ENCODE peak calls at places on chromosomes 13 and 19, in six cellular contexts. M is left ventricle myocardium inferior, C is IMR-90, O is cardiac muscle cell, F is fibroblast of pulmonary artery, L is fibroblast of lung. S is an unnamed sample.

GRCh38 chr13:114194853-114195252 is 15.8 kb downstream of the CFAP97D2 start:
- DNase-seq in F (no peak), L (no peak), C (no peak), M (no peak), O (no peak), S (no peak)

GRCh38 chr13:45082964-45083363 is 37.3 kb upstream of the GTF2F2 start:
- DNase-seq in F (peak), L (peak), M (no peak), O (no peak), C (peak), S (no peak)

GRCh38 chr13:113771709-113772331 is 12.8 kb downstream of the TMEM255B start:
- DNase-seq in F (peak), O (no peak), C (peak), L (peak), M (no peak), S (no peak)

GRCh38 chr13:72104656-72105180 is 237.7 kb upstream of the DACH1 start:
- DNase-seq in L (peak), C (no peak), F (peak), M (no peak), O (no peak), S (no peak)

GRCh38 chr13:74751739-74752138 is 617.5 kb upstream of the KLF12 start:
- DNase-seq in O (no peak), L (no peak), C (no peak), M (no peak), F (no peak), S (no peak)

GRCh38 chr13:29830000-29830399 is 20.4 kb downstream of the UBL3 start:
- DNase-seq in M (no peak), L (no peak), F (no peak), C (no peak), O (no peak), S (no peak)

GRCh38 chr19:13887529-13887928 is 10.6 kb downstream of the NANOS3 start:
- DNase-seq in M (no peak), O (no peak), F (peak), L (no peak), C (peak), S (no peak)

GRCh38 chr19:11404588-11405258 is 14.4 kb downstream of the RGL3 start:
- DNase-seq in O (no peak), M (no peak), F (no peak), C (no peak), L (no peak), S (no peak)

GRCh38 chr13:43238341-43239083 is 215.1 kb downstream of the DNAJC15 start:
- DNase-seq in M (no peak), O (no peak), C (no peak), L (no peak), F (no peak), S (no peak)

GRCh38 chr13:92833071-92833470 is 393.5 kb upstream of the GPC6 start:
- DNase-seq in C (peak), M (no peak), O (no peak), F (peak), L (peak), S (no peak)

GRCh38 chr13:105598551-105598950 is 936.9 kb downstream of the EFNB2 start:
- DNase-seq in O (no peak), L (peak), M (no peak), C (peak), F (peak), S (no peak)

GRCh38 chr19:29940971-29941585 is 961 bp upstream of the URI1 start:
- DNase-seq in C (no peak), F (no peak), M (no peak), L (no peak), O (no peak), S (no peak)

GRCh38 chr19:35449347-35450043 is 1.4 kb downstream of the FFAR2 start:
- DNase-seq in O (no peak), C (no peak), F (no peak), L (no peak), M (no peak), S (no peak)

GRCh38 chr19:39951065-39951650 is 16.7 kb upstream of the FCGBP start:
- DNase-seq in L (no peak), M (no peak), O (no peak), C (no peak), F (no peak), S (no peak)

GRCh38 chr13:50691682-50692263 is 151.7 kb downstream of the DLEU7 start:
- DNase-seq in O (peak), C (no peak), L (no peak), M (no peak), F (no peak), S (no peak)

GRCh38 chr19:7860902-7861618 is 13.1 kb downstream of the PRR36 start:
- DNase-seq in F (no peak), O (no peak), C (no peak), L (no peak), M (no peak), S (no peak)

GRCh38 chr19:10760268-10760944 is 42.5 kb downstream of the DNM2 start:
- DNase-seq in F (no peak), C (no peak), L (no peak), O (peak), M (no peak), S (no peak)

DNA sequence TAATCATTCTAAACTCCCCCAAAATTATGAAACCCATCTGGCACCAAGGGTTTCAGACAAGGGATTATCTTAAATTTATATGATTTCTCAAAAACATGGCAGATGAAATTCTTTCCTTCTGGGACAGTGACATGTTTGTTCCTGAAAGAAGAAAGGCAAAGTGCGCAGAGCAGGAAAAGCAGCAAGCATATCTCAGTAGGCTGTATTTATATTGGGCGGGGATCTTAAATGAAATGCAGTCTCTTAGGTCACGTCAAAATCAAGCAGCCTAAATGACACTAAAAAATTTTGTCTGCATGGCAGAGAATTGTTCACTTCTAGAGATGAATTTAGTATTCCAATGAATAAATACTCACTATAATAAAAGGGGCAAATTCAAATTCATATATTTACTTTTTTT is 49.3 kb downstream of the RCBTB2 start:
- DNase-seq in F (no peak), M (no peak), L (no peak), O (no peak), C (no peak), S (no peak)
- H3K4me3 ChIP-seq in F (no peak), M (no peak), L (no peak), O (no peak), C (no peak), S (no peak)

GRCh38 chr19:19386373-19386869 is 19.1 kb upstream of the GATAD2A start:
- DNase-seq in M (no peak), L (no peak), C (no peak), O (no peak), F (no peak), S (no peak)
- TF ChIP-seq CTCF in M (no peak), L (peak), C (peak), O (peak), F (peak), S (peak)

GRCh38 chr19:55675661-55676354 is 782 bp downstream of the EPN1 start:
- DNase-seq in L (no peak), M (no peak), O (no peak), C (no peak), F (no peak), S (no peak)
- H3K4me3 ChIP-seq in L (peak), M (peak), O (peak), C (peak), F (peak), S (peak)

GRCh38 chr19:15253076-15253475 is 20.8 kb upstream of the EPHX3 start:
- DNase-seq in F (no peak), C (no peak), O (no peak), M (no peak), L (no peak), S (no peak)

GRCh38 chr19:15255359-15255990 is 23.2 kb upstream of the EPHX3 start:
- DNase-seq in C (no peak), M (no peak), O (no peak), L (no peak), F (no peak), S (no peak)

GRCh38 chr19:15252398-15253018 is 20.3 kb upstream of the EPHX3 start:
- DNase-seq in F (peak), O (no peak), M (no peak), C (peak), L (peak), S (no peak)

GRCh38 chr19:15253513-15253912 is 21.3 kb upstream of the EPHX3 start:
- DNase-seq in C (no peak), M (no peak), F (no peak), L (no peak), O (no peak), S (no peak)

GRCh38 chr19:15254547-15254946 is 22.3 kb upstream of the EPHX3 start:
- DNase-seq in M (no peak), L (no peak), C (no peak), F (no peak), O (no peak), S (no peak)
- TF ChIP-seq CTCF in M (no peak), L (no peak), C (no peak), F (no peak), O (no peak), S (no peak)

DNA sequence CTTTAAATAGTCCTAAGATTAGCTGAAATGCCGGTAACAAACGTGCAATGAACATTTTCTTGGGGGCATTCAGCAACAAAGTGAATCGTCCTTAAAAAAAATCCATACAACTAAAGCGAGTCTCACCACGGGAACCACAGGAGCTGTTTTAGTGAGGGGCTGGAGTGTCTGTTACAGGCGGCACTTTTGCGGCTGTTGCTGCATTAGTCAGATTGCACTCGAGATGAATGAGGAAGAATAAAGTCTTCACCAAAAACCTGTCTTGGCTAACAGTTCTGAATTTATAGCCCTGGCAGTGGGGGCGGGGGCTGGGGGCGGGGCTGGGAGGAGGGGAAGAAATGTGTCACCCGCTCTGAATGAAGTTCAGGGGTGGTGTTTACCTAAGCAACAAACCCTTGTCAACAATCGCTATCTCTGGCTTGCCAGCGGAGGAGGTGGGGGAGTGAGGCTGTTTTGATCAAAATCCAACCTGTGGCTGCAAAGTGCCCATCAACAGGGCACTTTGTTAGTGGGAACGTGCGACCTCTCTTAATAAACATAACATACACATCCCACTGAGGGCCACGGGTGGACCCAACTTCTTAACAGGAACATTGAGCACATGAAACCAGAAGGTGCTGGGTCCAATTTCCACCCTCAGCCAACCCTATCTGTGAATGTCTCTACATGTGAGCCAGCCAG is 44.5 kb downstream of the RFX2 start:
- DNase-seq in M (peak), O (no peak), L (no peak), C (peak), F (peak), S (no peak)
- H3K4me3 ChIP-seq in M (peak), O (no peak), L (no peak), C (no peak), F (no peak), S (no peak)

GRCh38 chr13:109914111-109914510 is 127.7 kb upstream of the IRS2 start:
- DNase-seq in M (no peak), O (no peak), L (no peak), F (no peak), C (no peak), S (no peak)

GRCh38 chr13:109917422-109917821 is 131.0 kb upstream of the IRS2 start:
- DNase-seq in O (no peak), C (no peak), M (no peak), F (no peak), L (no peak), S (no peak)

GRCh38 chr13:109919715-109920375 is 133.5 kb upstream of the IRS2 start:
- DNase-seq in M (no peak), L (peak), C (peak), F (peak), O (no peak), S (no peak)

GRCh38 chr13:109922518-109922917 is 136.1 kb upstream of the IRS2 start:
- DNase-seq in F (no peak), C (peak), M (no peak), O (no peak), L (peak), S (no peak)

GRCh38 chr13:109918179-109918651 is 131.8 kb upstream of the IRS2 start:
- DNase-seq in C (peak), O (no peak), L (no peak), M (no peak), F (no peak), S (no peak)
- TF ChIP-seq CTCF in C (no peak), O (no peak), L (no peak), M (no peak), F (no peak), S (no peak)

GRCh38 chr13:21478881-21479808 is 20.0 kb upstream of the ZDHHC20 start:
- DNase-seq in M (no peak), F (peak), O (peak), C (peak), L (peak), S (peak)
- H3K4me3 ChIP-seq in M (peak), F (peak), O (no peak), C (peak), L (peak), S (no peak)

S was measured in HFF-Myc.